ENCODE peak calls at places on chromosomes 12 and 14, in nine cellular contexts. Z is stimulated activated CD4-positive, alpha-beta T cell treated with anti-CD3 and anti-CD28 coated beads, Interleukin-12 subunit alpha, Interleukin-12 subunit beta, amount 100 ng/mL, for 24 hours; O is stimulated activated CD8-positive, alpha-beta memory T cell treated with anti-CD3 and anti-CD28 coated beads, Interleukin-4, amount 100 ng/mL, for 24 hours; U is right cardiac atrium; A is OCI-LY7; T is central memory CD8-positive, alpha-beta T cell; C is choroid plexus epithelial cell; I is fibroblast of mammary gland; P is NCI-H69. Q is an unnamed sample.

GRCh38 chr14:40394634-40395340 is 962.6 kb upstream of the FBXO33 start:
- DNase-seq in Z (no peak), O (no peak), U (no peak), A (no peak), T (no peak), C (no peak), I (peak; percentile 19), P (no peak), Q (no peak)

GRCh38 chr12:38662851-38663250 is 242.5 kb downstream of the CPNE8 start:
- DNase-seq in Z (no peak), O (no peak), U (no peak), A (no peak), T (no peak), C (peak; percentile 1), I (peak; percentile 45), P (no peak), Q (peak; percentile 47)

GRCh38 chr12:46950116-46950515 is 124.3 kb upstream of the SLC38A4 start:
- DNase-seq in Z (no peak), O (no peak), U (no peak), A (no peak), T (no peak), C (no peak), I (no peak), P (no peak), Q (no peak)

GRCh38 chr12:108214486-108214885 is 85.4 kb downstream of the WSCD2 start:
- DNase-seq in Z (no peak), O (no peak), U (peak; percentile 62), A (peak; percentile 19), T (no peak), C (peak; percentile 43), I (peak; percentile 10), P (no peak), Q (peak; percentile 25)

GRCh38 chr12:6700646-6701051 is at the start of gene PIANP:
- DNase-seq in Z (peak; percentile 26), O (no peak), U (peak; percentile 73), A (peak; percentile 65), T (no peak), C (peak; percentile 31), I (no peak), P (peak; percentile 64), Q (no peak)

GRCh38 chr14:33229269-33229924 is 290.7 kb downstream of the NPAS3 start:
- DNase-seq in Z (no peak), O (no peak), U (no peak), A (no peak), T (no peak), C (peak; percentile 17), I (no peak), P (peak; percentile 72), Q (no peak)

GRCh38 chr14:96384053-96384452 is 7.9 kb upstream of the AK7 start:
- DNase-seq in Z (no peak), O (no peak), U (no peak), A (no peak), T (no peak), C (no peak), I (no peak), P (no peak), Q (no peak)

GRCh38 chr12:3681595-3681921 is 71.4 kb downstream of the CRACR2A start:
- DNase-seq in Z (no peak), O (no peak), U (no peak), A (no peak), T (no peak), C (no peak), I (no peak), P (no peak), Q (no peak)

GRCh38 chr12:80513211-80513610 is 69.2 kb downstream of the PTPRQ start:
- DNase-seq in Z (no peak), O (no peak), U (peak; percentile 27), A (no peak), T (no peak), C (no peak), I (no peak), P (no peak), Q (no peak)

GRCh38 chr12:1740161-1740948 is 49.5 kb downstream of the ADIPOR2 start:
- DNase-seq in Z (no peak), O (no peak), U (no peak), A (no peak), T (no peak), C (no peak), I (no peak), P (peak; percentile 20), Q (no peak)

GRCh38 chr12:6866920-6867406 is 368 bp upstream of the TPI1 start:
- DNase-seq in Z (no peak), O (no peak), U (no peak), A (no peak), T (no peak), C (no peak), I (no peak), P (no peak), Q (no peak)

GRCh38 chr12:26845057-26845666 is 12.2 kb upstream of the ITPR2 start:
- DNase-seq in Z (no peak), O (no peak), U (peak; percentile 78), A (no peak), T (no peak), C (peak; percentile 55), I (peak; percentile 57), P (peak; percentile 28), Q (peak; percentile 63)

GRCh38 chr12:131052891-131053290 is 99.2 kb downstream of the ADGRD1 start:
- DNase-seq in Z (no peak), O (no peak), U (no peak), A (no peak), T (no peak), C (no peak), I (no peak), P (no peak), Q (no peak)

GRCh38 chr14:104119119-104119699 is 19.2 kb upstream of the KIF26A start:
- DNase-seq in Z (no peak), O (no peak), U (peak; percentile 37), A (no peak), T (no peak), C (no peak), I (no peak), P (no peak), Q (no peak)

GRCh38 chr14:96168581-96168980 is 36.1 kb upstream of the BDKRB2 start:
- DNase-seq in Z (no peak), O (no peak), U (no peak), A (no peak), T (no peak), C (no peak), I (no peak), P (no peak), Q (no peak)

GRCh38 chr14:22484638-22485037 is 104.4 kb downstream of the DAD1 start:
- DNase-seq in Z (no peak), O (no peak), U (no peak), A (no peak), T (no peak), C (peak; percentile 75), I (peak; percentile 12), P (no peak), Q (peak; percentile 86)

GRCh38 chr12:113030875-113031525 is 25.5 kb upstream of the DTX1 start:
- DNase-seq in Z (no peak), O (no peak), U (no peak), A (peak; percentile 85), T (no peak), C (peak; percentile 83), I (peak; percentile 66), P (peak; percentile 82), Q (peak; percentile 80)

GRCh38 chr12:49587174-49587908 is 18.1 kb downstream of the FAM186B start:
- DNase-seq in Z (no peak), O (no peak), U (no peak), A (no peak), T (no peak), C (no peak), I (no peak), P (no peak), Q (no peak)

GRCh38 chr12:2284857-2285256 is 232.1 kb downstream of the CACNA1C start:
- DNase-seq in Z (peak; percentile 32), O (no peak), U (peak; percentile 93), A (peak; percentile 87), T (no peak), C (peak; percentile 82), I (peak; percentile 82), P (peak; percentile 96), Q (peak; percentile 80)

GRCh38 chr12:77947326-77947725 is 116.6 kb downstream of the NAV3 start:
- DNase-seq in Z (no peak), O (no peak), U (no peak), A (no peak), T (no peak), C (peak; percentile 89), I (peak; percentile 62), P (no peak), Q (peak; percentile 79)

GRCh38 chr12:132506730-132507538 is 17.0 kb downstream of the FBRSL1 start:
- DNase-seq in Z (peak; percentile 67), O (peak; percentile 43), U (peak; percentile 96), A (no peak), T (no peak), C (peak; percentile 88), I (peak; percentile 64), P (peak; percentile 57), Q (peak; percentile 69)

GRCh38 chr12:107759410-107759809 is 1.5 kb downstream of the PRDM4 start:
- DNase-seq in Z (no peak), O (no peak), U (no peak), A (peak; percentile 28), T (no peak), C (peak; percentile 89), I (peak; percentile 93), P (peak; percentile 94), Q (peak; percentile 73)

GRCh38 chr12:124867389-124867930 is 3.8 kb upstream of the SCARB1 start:
- DNase-seq in Z (no peak), O (no peak), U (no peak), A (no peak), T (no peak), C (peak; percentile 62), I (peak; percentile 69), P (no peak), Q (peak; percentile 43)

GRCh38 chr12:32264995-32265394 is 134.4 kb upstream of the FGD4 start:
- DNase-seq in Z (no peak), O (no peak), U (no peak), A (peak; percentile 96), T (no peak), C (peak; percentile 43), I (peak; percentile 71), P (peak; percentile 82), Q (no peak)

GRCh38 chr12:76588881-76589565 is 29.5 kb upstream of the OSBPL8 start:
- DNase-seq in Z (no peak), O (no peak), U (no peak), A (no peak), T (no peak), C (peak; percentile 97), I (peak; percentile 94), P (no peak), Q (peak; percentile 96)

GRCh38 chr12:118773956-118774723 is 207.2 kb upstream of the SRRM4 start:
- DNase-seq in Z (no peak), O (no peak), U (no peak), A (no peak), T (no peak), C (no peak), I (no peak), P (peak; percentile 78), Q (no peak)

GRCh38 chr14:94540031-94540794 is 21.0 kb upstream of the SERPINA4 start:
- DNase-seq in Z (no peak), O (no peak), U (peak; percentile 39), A (no peak), T (no peak), C (peak; percentile 89), I (peak; percentile 25), P (no peak), Q (peak; percentile 22)

GRCh38 chr12:121702944-121703343 is 9.6 kb upstream of the TMEM120B start:
- DNase-seq in Z (no peak), O (no peak), U (peak; percentile 25), A (no peak), T (no peak), C (no peak), I (no peak), P (no peak), Q (no peak)

GRCh38 chr12:67358686-67359374 is 89.7 kb downstream of the CAND1 start:
- DNase-seq in Z (no peak), O (no peak), U (no peak), A (no peak), T (no peak), C (peak; percentile 96), I (peak; percentile 96), P (peak; percentile 46), Q (peak; percentile 93)

GRCh38 chr12:106780010-106780625 is 5.6 kb downstream of the RIC8B start:
- DNase-seq in Z (no peak), O (no peak), U (no peak), A (no peak), T (no peak), C (no peak), I (peak; percentile 38), P (peak; percentile 67), Q (peak; percentile 47)